ENCODE peak calls at places on chromosomes 2 and 18, in four cellular contexts. Y is IMR-90; K is CD4-positive, alpha-beta memory T cell; O is trophoblast cell. B is an unnamed sample. For H3K9me3, the result is how much of the 10 kb centered on the place peaks cover.

GRCh38 chr2:226477221-226478120 is 322.1 kb downstream of the IRS1 start:
- DNase-seq in K (no peak), O (no peak), Y (peak), B (no peak)

GRCh38 chr2:37469126-37469525 is 124.7 kb downstream of the QPCT start:
- DNase-seq in Y (no peak), O (no peak), K (no peak), B (no peak)

GRCh38 chr2:85804583-85804982 is 50.8 kb downstream of the ATOH8 start:
- DNase-seq in Y (no peak), K (no peak), O (peak), B (no peak)

GRCh38 chr2:216307496-216307895 is 64.8 kb downstream of the MARCHF4 start:
- DNase-seq in Y (no peak), K (no peak), O (no peak), B (no peak)

GRCh38 chr2:240467659-240468299 is 32.3 kb downstream of the GPC1 start:
- DNase-seq in Y (no peak), O (peak), K (no peak), B (peak)

GRCh38 chr2:229273384-229274338 is 2.6 kb upstream of the PID1 start:
- DNase-seq in O (peak), K (no peak), Y (peak), B (no peak)

GRCh38 chr2:223688094-223688835 is 86.1 kb upstream of the SCG2 start:
- DNase-seq in Y (no peak), K (no peak), O (no peak), B (no peak)

GRCh38 chr2:67318966-67319590 is 78.1 kb upstream of the ETAA1 start:
- DNase-seq in O (no peak), Y (peak), K (no peak), B (no peak)

GRCh38 chr2:222797308-222797707 is 63.5 kb upstream of the ACSL3 start:
- DNase-seq in Y (peak), K (no peak), O (no peak), B (no peak)

GRCh38 chr18:44702594-44702993 is 21.9 kb downstream of the SETBP1 start:
- DNase-seq in Y (no peak), K (no peak), O (no peak), B (no peak)

GRCh38 chr2:128309341-128310093 is 9.2 kb downstream of the HS6ST1 start:
- DNase-seq in K (peak), Y (peak), O (no peak), B (peak)

GRCh38 chr2:200252661-200253067 is 53.8 kb upstream of the SPATS2L start:
- DNase-seq in O (no peak), Y (peak), K (no peak), B (no peak)

GRCh38 chr2:241560883-241561474 is 2.4 kb downstream of the BOK start:
- DNase-seq in K (no peak), Y (peak), O (no peak), B (no peak)

GRCh38 chr18:8367217-8367988 is 241.8 kb upstream of the RAB12 start:
- DNase-seq in K (no peak), O (peak), Y (no peak), B (peak)

GRCh38 chr2:771538-771937 is 94.3 kb upstream of the TMEM18 start:
- DNase-seq in K (no peak), O (no peak), Y (no peak), B (no peak)

GRCh38 chr2:120914839-120915521 is 179.3 kb downstream of the GLI2 start:
- DNase-seq in O (no peak), Y (peak), K (no peak), B (no peak)

GRCh38 chr2:207088276-207088675 is 77.5 kb downstream of the KLF7 start:
- DNase-seq in K (no peak), O (no peak), Y (no peak), B (no peak)

GRCh38 chr2:143840601-143841000 is 679.3 kb downstream of the ZEB2 start:
- DNase-seq in K (no peak), O (no peak), Y (no peak), B (no peak)

GRCh38 chr2:126942427-126943203 is 43.9 kb downstream of the TEX51 start:
- DNase-seq in K (no peak), O (no peak), Y (no peak), B (no peak)

GRCh38 chr2:95760839-95761525 is 169.2 kb downstream of the TRIM43 start:
- DNase-seq in O (peak), Y (peak), K (no peak), B (no peak)

GRCh38 chr18:2223859-2224258 is 347.4 kb downstream of the METTL4 start:
- DNase-seq in O (peak), Y (peak), K (no peak), B (no peak)

GRCh38 chr2:67790622-67791021 is 272.2 kb downstream of the C1D start:
- DNase-seq in O (no peak), Y (peak), K (no peak), B (no peak)

GRCh38 chr2:147100406-147101035 is 744.3 kb upstream of the ACVR2A start:
- DNase-seq in O (peak), Y (peak), K (no peak), B (no peak)

GRCh38 chr2:160859086-160859485 is 301.1 kb upstream of the TANK start:
- DNase-seq in O (no peak), Y (no peak), K (no peak), B (no peak)

GRCh38 chr2:150101947-150102346 is 385.5 kb downstream of the RND3 start:
- DNase-seq in O (no peak), Y (peak), K (no peak), B (no peak)

GRCh38 chr2:9573013-9573708 is 17.5 kb upstream of the ADAM17 start:
- DNase-seq in K (no peak), O (no peak), Y (peak), B (no peak)

GRCh38 chr2:39504790-39505335 is 67.8 kb upstream of the MAP4K3 start:
- DNase-seq in Y (peak), K (no peak), O (peak), B (no peak)

GRCh38 chr2:128573531-128573930 is 254.9 kb upstream of the HS6ST1 start:
- DNase-seq in Y (no peak), O (no peak), K (no peak), B (no peak)

GRCh38 chr2:30332791-30333453 is 101.6 kb downstream of the LBH start:
- DNase-seq in K (no peak), Y (no peak), O (no peak), B (no peak)

GRCh38 chr18:7221424-7222155 is 9.3 kb upstream of the LRRC30 start:
- DNase-seq in Y (peak), O (peak), K (no peak), B (no peak)

GRCh38 chr18:6078877-6079276 is 183.6 kb upstream of the TMEM200C start:
- DNase-seq in K (no peak), O (no peak), Y (no peak), B (no peak)

GRCh38 chr2:127671557-127672302 is 3.6 kb downstream of the LIMS2 start:
- DNase-seq in K (no peak), O (no peak), Y (no peak), B (no peak)

GRCh38 chr2:62814132-62814531 is 108.6 kb downstream of the EHBP1 start:
- DNase-seq in Y (peak), O (no peak), K (no peak), B (no peak)

GRCh38 chr18:76791642-76792041 is 30.7 kb upstream of the ZNF236 start:
- DNase-seq in K (no peak), O (no peak), Y (no peak), B (no peak)
- H3K9me3 ChIP-seq in K (under half), O (under half), Y (under half), B (under half)

GRCh38 chr2:58826795-58827194 is 585.7 kb upstream of the FANCL start:
- DNase-seq in K (no peak), O (no peak), Y (no peak), B (no peak)
- H3K9me3 ChIP-seq in K (under half), O (under half), Y (under half), B (under half)

DNA sequence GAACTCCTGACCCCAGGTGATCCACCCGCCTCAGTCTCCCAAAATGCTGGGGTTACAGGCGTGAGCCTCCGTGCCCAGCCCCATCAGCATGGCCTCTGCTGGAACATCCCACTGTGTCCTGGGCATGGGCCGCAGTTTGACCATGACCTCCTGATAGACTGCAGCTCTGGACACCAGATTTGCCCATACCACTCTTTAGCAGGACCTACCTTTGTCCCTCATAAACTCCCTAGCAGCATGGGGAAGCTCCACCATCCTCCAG is 92.6 kb downstream of the MYCN start:
- DNase-seq in Y (no peak), K (no peak), O (no peak), B (no peak)
- H3K9me3 ChIP-seq in Y (under half), K (under half), O (under half), B (under half)

DNA sequence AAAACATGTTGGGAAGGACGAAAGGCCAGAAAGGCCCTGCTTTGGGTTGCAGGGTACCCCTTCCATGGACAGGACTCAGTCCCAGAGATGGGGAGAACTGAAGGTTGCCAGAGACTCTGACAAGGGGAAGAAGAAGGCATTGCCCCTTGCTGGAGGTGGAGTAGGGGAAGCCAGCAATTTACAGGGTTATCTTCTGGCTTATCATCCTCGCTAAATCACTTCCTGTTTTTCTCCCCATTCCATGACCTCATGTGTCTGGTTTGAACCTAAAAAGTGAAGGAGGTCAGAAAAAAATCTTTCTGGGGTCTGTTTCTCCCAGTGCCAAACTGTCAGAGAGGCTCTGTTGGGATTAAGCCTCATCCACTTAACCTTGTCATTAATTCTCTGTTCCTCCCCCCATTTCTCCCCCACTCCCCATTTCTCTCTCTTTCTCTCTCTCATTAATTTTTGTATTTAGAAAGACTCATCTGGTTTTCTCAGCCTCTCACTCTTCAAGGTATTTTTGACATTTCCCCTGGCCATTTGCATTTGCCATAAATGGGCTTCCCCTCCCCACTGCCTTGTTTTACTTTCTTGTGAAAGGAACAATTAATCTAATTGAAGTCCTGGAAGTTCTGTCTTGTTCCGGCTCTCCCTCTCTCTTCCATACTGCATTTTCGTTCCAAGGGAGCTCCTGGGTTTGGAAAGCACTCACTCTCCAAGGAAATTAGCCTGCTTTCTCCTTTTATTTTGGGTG is 17.4 kb downstream of the NRP2 start:
- DNase-seq in Y (no peak), O (no peak), K (no peak), B (no peak)
- H3K9me3 ChIP-seq in Y (under half), O (under half), K (under half), B (under half)

GRCh38 chr2:52475600-52475999 is 1292.0 kb upstream of the CHAC2 start:
- DNase-seq in Y (peak), O (no peak), K (no peak), B (no peak)
- H3K9me3 ChIP-seq in Y (under half), O (under half), K (under half), B (under half)

GRCh38 chr2:129738799-129739198 is 240.7 kb upstream of the RAB6C start:
- DNase-seq in O (no peak), K (no peak), Y (no peak), B (no peak)
- H3K9me3 ChIP-seq in O (under half), K (under half), Y (under half), B (under half)

DNA sequence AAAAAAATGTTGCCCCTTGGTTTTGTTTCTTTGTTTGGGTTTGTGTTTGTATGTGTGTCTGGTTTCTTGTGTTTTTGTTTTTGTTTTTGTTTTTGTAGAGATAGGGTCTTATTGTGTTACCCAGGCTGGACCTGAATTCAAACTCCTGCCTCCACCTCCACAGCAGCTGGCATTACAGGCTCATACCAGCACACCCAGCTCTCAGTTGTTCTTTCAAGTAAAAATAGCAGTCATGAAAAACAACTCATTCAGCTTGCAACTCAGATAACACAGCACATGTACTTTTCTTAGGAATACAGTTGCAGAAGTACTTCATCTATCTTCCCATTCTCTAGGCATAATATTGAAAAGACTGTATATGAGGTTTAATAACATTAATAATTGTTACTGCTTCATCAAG is 37.0 kb downstream of the ZC3H8 start:
- DNase-seq in K (no peak), O (no peak), Y (no peak), B (no peak)
- H3K9me3 ChIP-seq in K (under half), O (under half), Y (under half), B (under half)

GRCh38 chr2:13524492-13524891 is 807.8 kb downstream of the TRIB2 start:
- DNase-seq in O (no peak), K (no peak), Y (no peak), B (no peak)
- H3K9me3 ChIP-seq in O (under half), K (under half), Y (under half), B (under half)

GRCh38 chr2:109439315-109439714 is 174.5 kb downstream of the SEPTIN10 start:
- DNase-seq in Y (no peak), O (no peak), K (no peak), B (no peak)

GRCh38 chr2:109439897-109440506 is 173.8 kb downstream of the SEPTIN10 start:
- DNase-seq in K (no peak), Y (no peak), O (no peak), B (no peak)

GRCh38 chr2:109440507-109441156 is 173.1 kb downstream of the SEPTIN10 start:
- DNase-seq in Y (no peak), K (no peak), O (peak), B (no peak)

GRCh38 chr2:109444916-109445315 is 168.8 kb downstream of the SEPTIN10 start:
- DNase-seq in K (no peak), O (no peak), Y (no peak), B (no peak)

GRCh38 chr2:109442715-109443319 is 170.9 kb downstream of the SEPTIN10 start:
- DNase-seq in O (no peak), Y (no peak), K (no peak), B (no peak)
- H3K9me3 ChIP-seq in O (under half), Y (under half), K (under half), B (under half)